ENCODE peak calls at places on chromosomes 13 and 19, in six cellular contexts. J, U, G, D, Y and Q are unnamed samples.
A peak's percentile ranks its signal among the peaks of the same experiment; 100 is the strongest.

GRCh38 chr19:29329460-29330134 is 116.6 kb upstream of the UQCRFS1 start:
- DNase-seq in J (peak; percentile 21), U (no peak), G (no peak), D (no peak), Y (no peak), Q (no peak)

GRCh38 chr19:9009935-9010651 is at the start of gene MUC16:
- DNase-seq in J (no peak), U (no peak), G (no peak), D (no peak), Y (no peak), Q (no peak)

GRCh38 chr19:2097330-2098327 is 914 bp downstream of the IZUMO4 start:
- DNase-seq in J (peak; percentile 57), U (no peak), G (no peak), D (peak; percentile 70), Y (no peak), Q (no peak)

GRCh38 chr19:9839415-9839814 is 4.3 kb downstream of the PIN1 start:
- DNase-seq in J (no peak), U (no peak), G (no peak), D (no peak), Y (peak; percentile 29), Q (no peak)

GRCh38 chr19:751501-752341 is 809 bp downstream of the MISP start:
- DNase-seq in J (no peak), U (peak; percentile 90), G (no peak), D (no peak), Y (peak; percentile 80), Q (peak; percentile 74)

GRCh38 chr13:25345555-25345954 is 26.2 kb upstream of the ATP8A2 start:
- DNase-seq in J (no peak), U (no peak), G (no peak), D (no peak), Y (no peak), Q (no peak)

GRCh38 chr19:996051-996838 is 4.0 kb upstream of the GRIN3B start:
- DNase-seq in J (peak; percentile 77), U (no peak), G (no peak), D (no peak), Y (peak; percentile 61), Q (peak; percentile 29)

GRCh38 chr19:8476524-8476923 is 25.9 kb downstream of the PRAM1 start:
- DNase-seq in J (no peak), U (peak; percentile 34), G (no peak), D (no peak), Y (no peak), Q (no peak)

GRCh38 chr19:40663712-40664692 is 26.4 kb downstream of the NUMBL start:
- DNase-seq in J (no peak), U (no peak), G (no peak), D (peak; percentile 47), Y (peak; percentile 42), Q (no peak)